ENCODE peak calls at places on chromosomes 3 and 15, in four cellular contexts. S is activated T-cell treated with anti-CD3 and anti-CD28 coated beads for 1 hour, Y is HCEC 1CT, P is HEK293T. B is an unnamed sample.

GRCh38 chr3:134430950-134431445 is 54.8 kb downstream of the ANAPC13 start:
- DNase-seq in S (no peak), Y (no peak), P (no peak), B (no peak)

GRCh38 chr3:63910873-63911272 is 1.3 kb downstream of the SCAANT1 start:
- DNase-seq in S (no peak), Y (no peak), P (no peak), B (no peak)

GRCh38 chr3:31978553-31978952 is 2.5 kb downstream of the OSBPL10 start:
- DNase-seq in S (no peak), Y (no peak), P (no peak), B (no peak)

GRCh38 chr3:99666201-99666600 is 27.8 kb downstream of the COL8A1 start:
- DNase-seq in S (no peak), Y (peak; percentile 61), P (no peak), B (no peak)

GRCh38 chr3:43221076-43221475 is 65.3 kb upstream of the SNRK start:
- DNase-seq in S (no peak), Y (no peak), P (no peak), B (no peak)

GRCh38 chr3:99817047-99817436 is 620 bp upstream of the CMSS1 start:
- DNase-seq in S (no peak), Y (no peak), P (peak; percentile 27), B (no peak)

GRCh38 chr15:40280260-40281056 is 2.4 kb downstream of the ANKRD63 start:
- DNase-seq in S (no peak), Y (no peak), P (no peak), B (no peak)

GRCh38 chr3:159513867-159514380 is 474.7 kb upstream of the IL12A start:
- DNase-seq in S (no peak), Y (no peak), P (no peak), B (no peak)

GRCh38 chr15:35507932-35508638 is 37.9 kb downstream of the DPH6 start:
- DNase-seq in S (no peak), Y (no peak), P (peak; percentile 5), B (no peak)

GRCh38 chr15:59315914-59316428 is 56.7 kb downstream of the MYO1E start:
- DNase-seq in S (no peak), Y (peak; percentile 27), P (no peak), B (peak; percentile 79)

GRCh38 chr3:139281512-139282196 is 62.2 kb upstream of the MRPS22 start:
- DNase-seq in S (no peak), Y (no peak), P (no peak), B (no peak)

GRCh38 chr15:83698294-83698693 is 44.4 kb downstream of the ADAMTSL3 start:
- DNase-seq in S (no peak), Y (peak; percentile 30), P (no peak), B (no peak)

GRCh38 chr15:98924311-98925049 is 83.1 kb downstream of the PGPEP1L start:
- DNase-seq in S (no peak), Y (no peak), P (no peak), B (no peak)

GRCh38 chr3:15434756-15435155 is 7.4 kb downstream of the EAF1 start:
- DNase-seq in S (no peak), Y (no peak), P (no peak), B (no peak)

GRCh38 chr15:55695432-55695831 is 47.5 kb downstream of the PRTG start:
- DNase-seq in S (no peak), Y (no peak), P (peak; percentile 15), B (no peak)

GRCh38 chr3:135155228-135155627 is 360.2 kb downstream of the EPHB1 start:
- DNase-seq in S (no peak), Y (no peak), P (no peak), B (no peak)

GRCh38 chr15:57064033-57064432 is 145.6 kb downstream of the TCF12 start:
- DNase-seq in S (no peak), Y (no peak), P (no peak), B (no peak)

GRCh38 chr15:84915011-84915958 is 30.8 kb downstream of the SLC28A1 start:
- DNase-seq in S (no peak), Y (no peak), P (peak; percentile 74), B (peak; percentile 89)

GRCh38 chr3:38235466-38235865 is 30.1 kb upstream of the SLC22A13 start:
- DNase-seq in S (no peak), Y (no peak), P (no peak), B (no peak)

GRCh38 chr15:101723874-101724674 is at the start of gene TARS3:
- DNase-seq in S (peak; percentile 97), Y (peak; percentile 85), P (peak; percentile 100), B (peak; percentile 97)

GRCh38 chr3:178634975-178635374 is 98.7 kb downstream of the KCNMB2 start:
- DNase-seq in S (no peak), Y (no peak), P (no peak), B (no peak)

GRCh38 chr3:89697321-89697916 is 590.0 kb downstream of the EPHA3 start:
- DNase-seq in S (no peak), Y (no peak), P (no peak), B (no peak)

GRCh38 chr15:28125673-28126651 is 26.8 kb upstream of the OCA2 start:
- DNase-seq in S (no peak), Y (peak; percentile 15), P (peak; percentile 23), B (peak; percentile 53)

GRCh38 chr3:186259612-186260383 is 102.2 kb downstream of the DGKG start:
- DNase-seq in S (peak; percentile 53), Y (peak; percentile 67), P (peak; percentile 75), B (peak; percentile 74)

GRCh38 chr3:128859573-128860154 is 19.8 kb upstream of the ACAD9 start:
- DNase-seq in S (no peak), Y (no peak), P (no peak), B (no peak)

GRCh38 chr3:136788154-136788553 is 30.8 kb upstream of the SLC35G2 start:
- DNase-seq in S (no peak), Y (no peak), P (no peak), B (no peak)

GRCh38 chr3:191138937-191139336 is 60.1 kb upstream of the OSTN start:
- DNase-seq in S (no peak), Y (no peak), P (no peak), B (no peak)

GRCh38 chr3:128312271-128312670 is 154.4 kb downstream of the DNAJB8 start:
- DNase-seq in S (no peak), Y (no peak), P (no peak), B (peak; percentile 56)

GRCh38 chr3:52511509-52511908 is 16.4 kb downstream of the STAB1 start:
- DNase-seq in S (no peak), Y (no peak), P (no peak), B (no peak)

GRCh38 chr15:88256261-88257230 is at the start of gene NTRK3:
- DNase-seq in S (no peak), Y (no peak), P (peak; percentile 31), B (no peak)

GRCh38 chr15:58608129-58608590 is 141.3 kb downstream of the ADAM10 start:
- DNase-seq in S (no peak), Y (peak; percentile 90), P (no peak), B (no peak)

GRCh38 chr3:124952456-124952855 is 17.9 kb upstream of the MUC13 start:
- DNase-seq in S (no peak), Y (no peak), P (no peak), B (no peak)

GRCh38 chr3:133857767-133858166 is 37.9 kb downstream of the RAB6B start:
- DNase-seq in S (no peak), Y (no peak), P (no peak), B (peak; percentile 22)

GRCh38 chr3:133931084-133931483 is 35.4 kb upstream of the RAB6B start:
- DNase-seq in S (no peak), Y (no peak), P (no peak), B (no peak)

GRCh38 chr3:53531749-53532148 is 37.3 kb downstream of the CACNA1D start:
- DNase-seq in S (no peak), Y (no peak), P (no peak), B (no peak)

GRCh38 chr3:131731709-131732108 is 228.9 kb upstream of the MRPL3 start:
- DNase-seq in S (no peak), Y (no peak), P (no peak), B (no peak)

GRCh38 chr3:57961828-57962447 is 46.3 kb upstream of the FLNB start:
- DNase-seq in S (no peak), Y (peak; percentile 67), P (no peak), B (no peak)

B was measured in ascending aorta.